ENCODE peak calls at places on chromosomes 3 and 15, in four cellular contexts. J is neural crest cell, G is esophagus squamous epithelium, P is GM13977. L is an unnamed sample.
A peak's percentile ranks its signal among the peaks of the same experiment; 100 is the strongest.

GRCh38 chr15:101242160-101242998 is 9.5 kb downstream of the CHSY1 start:
- DNase-seq in J (no peak), G (no peak), P (peak; percentile 71), L (no peak)

GRCh38 chr3:124986153-124987143 is 51.9 kb upstream of the MUC13 start:
- DNase-seq in J (peak; percentile 16), G (no peak), P (no peak), L (peak; percentile 71)

GRCh38 chr3:34683851-34684250 is 885.4 kb downstream of the PDCD6IP start:
- DNase-seq in J (peak; percentile 63), G (no peak), P (peak; percentile 10), L (peak; percentile 16)

GRCh38 chr3:53921296-53921695 is 29.6 kb upstream of the SELENOK start:
- DNase-seq in J (no peak), G (no peak), P (peak; percentile 34), L (no peak)

GRCh38 chr15:94526071-94526689 is 294.8 kb downstream of the MCTP2 start:
- DNase-seq in J (no peak), G (no peak), P (no peak), L (no peak)

GRCh38 chr15:51770902-51771301 is 19.5 kb downstream of the TMOD2 start:
- DNase-seq in J (no peak), G (no peak), P (no peak), L (no peak)

GRCh38 chr3:134029734-134030381 is at the start of gene SLCO2A1:
- DNase-seq in J (peak; percentile 25), G (no peak), P (peak; percentile 41), L (no peak)

GRCh38 chr3:195855471-195856409 is 44.0 kb upstream of the MUC4 start:
- DNase-seq in J (no peak), G (no peak), P (no peak), L (no peak)

GRCh38 chr3:38500688-38501417 is 4.7 kb downstream of the EXOG start:
- DNase-seq in J (no peak), G (no peak), P (no peak), L (no peak)

GRCh38 chr3:119930286-119930685 is 148.4 kb downstream of the NR1I2 start:
- DNase-seq in J (no peak), G (no peak), P (no peak), L (no peak)

GRCh38 chr3:47664519-47664918 is 85.9 kb upstream of the CSPG5 start:
- DNase-seq in J (no peak), G (no peak), P (no peak), L (no peak)

GRCh38 chr15:59668571-59668970 is 11.3 kb upstream of the GTF2A2 start:
- DNase-seq in J (no peak), G (no peak), P (no peak), L (no peak)

GRCh38 chr3:66276705-66277274 is 56.0 kb downstream of the SLC25A26 start:
- DNase-seq in J (peak; percentile 78), G (no peak), P (peak; percentile 44), L (peak; percentile 76)

GRCh38 chr15:80604583-80605506 is 90.3 kb upstream of the ABHD17C start:
- DNase-seq in J (no peak), G (no peak), P (no peak), L (peak; percentile 16)

GRCh38 chr15:98927057-98927456 is 80.5 kb downstream of the PGPEP1L start:
- DNase-seq in J (no peak), G (no peak), P (no peak), L (no peak)

GRCh38 chr3:4820296-4821121 is 158.7 kb upstream of the BHLHE40 start:
- DNase-seq in J (no peak), G (no peak), P (no peak), L (no peak)

GRCh38 chr3:178485756-178486155 is 50.5 kb upstream of the KCNMB2 start:
- DNase-seq in J (no peak), G (no peak), P (no peak), L (peak; percentile 64)

GRCh38 chr3:192130534-192131132 is 596.7 kb downstream of the FGF12 start:
- DNase-seq in J (peak; percentile 42), G (no peak), P (peak; percentile 18), L (peak; percentile 40)

GRCh38 chr15:70596354-70597055 is 166.9 kb downstream of the UACA start:
- DNase-seq in J (no peak), G (no peak), P (no peak), L (peak; percentile 60)

GRCh38 chr3:31161889-31162288 is 267.4 kb upstream of the GADL1 start:
- DNase-seq in J (no peak), G (no peak), P (no peak), L (no peak)
- TF ChIP-seq CTCF in J (no peak), G (no peak), P (no peak), L (no peak)

GRCh38 chr3:127710473-127710941 is 37.8 kb downstream of the ABTB1 start:
- DNase-seq in J (no peak), G (no peak), P (no peak), L (no peak)
- TF ChIP-seq CTCF in J (no peak), G (no peak), P (no peak), L (no peak)

DNA sequence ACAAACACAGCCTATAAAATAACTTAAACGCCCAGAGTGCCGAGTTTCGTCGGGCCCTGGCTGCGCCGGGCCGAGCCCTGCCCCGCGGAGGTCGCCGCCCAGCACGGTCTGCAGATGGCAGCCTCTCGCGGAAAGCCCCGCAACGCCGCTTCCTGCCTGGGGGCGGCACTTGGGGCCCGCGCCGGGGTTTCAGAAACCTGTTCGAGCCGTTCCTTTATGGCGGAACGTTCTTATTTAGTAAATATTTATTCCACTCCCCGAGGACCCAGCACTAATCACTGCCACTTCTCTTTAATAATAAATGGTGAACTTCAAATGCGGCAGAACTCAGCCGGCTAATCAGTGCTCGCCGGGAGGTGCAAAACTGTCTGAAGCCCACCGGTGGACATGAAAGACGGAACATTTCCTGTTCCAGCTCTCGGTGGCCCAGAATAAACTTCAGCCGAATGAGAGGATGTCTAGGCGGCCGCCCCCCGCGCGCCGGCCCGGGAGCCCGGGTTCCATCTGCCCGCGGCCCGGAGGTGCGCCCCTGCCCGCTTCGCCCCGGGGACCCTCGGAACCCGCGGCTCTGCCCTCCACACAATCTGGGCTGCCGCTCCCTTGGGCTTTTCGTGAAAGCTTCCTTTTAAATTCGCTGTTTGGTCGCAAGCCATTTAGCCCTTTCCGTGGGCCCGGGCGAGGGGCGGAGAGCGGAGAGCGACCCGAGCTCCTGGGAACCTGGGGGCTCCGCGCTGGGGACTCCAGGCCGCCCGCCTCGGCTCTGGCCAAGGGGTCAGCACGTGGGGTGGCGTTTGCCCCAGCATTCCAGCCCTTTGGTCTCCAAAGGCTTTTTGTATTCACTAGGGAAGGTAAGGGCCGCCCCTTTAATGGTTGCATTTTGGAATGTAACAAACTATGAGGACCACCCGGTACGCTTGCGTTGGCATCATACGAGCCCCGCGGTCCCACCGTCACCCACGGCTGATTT is 110.8 kb upstream of the ATP11B start:
- DNase-seq in J (peak; percentile 68), G (no peak), P (peak; percentile 88), L (no peak)
- TF ChIP-seq CTCF in J (peak; percentile 58), G (peak; percentile 13), P (peak; percentile 17), L (peak; percentile 32)

DNA sequence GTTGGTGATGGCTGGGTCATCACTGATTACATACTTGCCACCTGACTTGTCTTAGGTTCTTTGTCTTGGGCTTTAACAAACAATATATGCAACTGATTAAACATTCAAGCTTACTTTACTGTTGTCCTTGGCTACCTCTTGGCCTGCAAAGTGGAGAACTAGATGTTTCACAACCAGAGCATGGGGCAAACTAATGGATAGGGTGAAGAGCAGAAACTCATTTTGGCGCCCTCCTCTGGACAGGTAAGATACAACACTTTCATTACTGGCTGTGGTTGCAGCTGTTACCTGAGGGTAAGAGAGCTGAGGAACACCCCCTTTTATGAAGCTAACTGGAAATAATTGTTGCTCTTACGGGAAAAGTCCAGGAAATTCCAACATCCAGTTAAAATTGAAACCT is 262.1 kb downstream of the NAALADL2 start:
- DNase-seq in J (no peak), G (no peak), P (no peak), L (no peak)
- TF ChIP-seq CTCF in J (peak; percentile 59), G (peak; percentile 12), P (peak; percentile 27), L (peak; percentile 37)